ENCODE peak calls at places on chromosomes 2 and 18, in eight cellular contexts. S is psoas muscle; W is DND-41; T is left ventricle myocardium inferior; B is sigmoid colon; V is naive thymus-derived CD4-positive, alpha-beta T cell; K is Karpas-422; O is body of pancreas. D is an unnamed sample. For H3K36me3 and H3K9me3, the result is how much of the 10 kb centered on the place peaks cover.

GRCh38 chr2:98552499-98553179 is 55.7 kb downstream of the COA5 start:
- DNase-seq in S (no peak), W (no peak), T (no peak), B (no peak), V (no peak), K (no peak), O (no peak), D (no peak)

GRCh38 chr18:59592624-59593023 is 104.6 kb downstream of the CCBE1 start:
- DNase-seq in S (no peak), W (no peak), T (no peak), B (no peak), V (no peak), K (no peak), O (no peak), D (no peak)

GRCh38 chr2:239163306-239164070 is 237.3 kb downstream of the HDAC4 start:
- DNase-seq in S (peak), W (no peak), T (peak), B (peak), V (no peak), K (no peak), O (peak), D (no peak)

GRCh38 chr2:151922845-151923666 is 94.8 kb upstream of the ARL5A start:
- DNase-seq in S (peak), W (no peak), T (peak), B (peak), V (no peak), K (no peak), O (peak), D (peak)

GRCh38 chr2:146363731-146364130 is 1481.1 kb upstream of the ACVR2A start:
- DNase-seq in S (no peak), W (no peak), T (no peak), B (no peak), V (no peak), K (no peak), O (no peak), D (no peak)

GRCh38 chr2:217414429-217414828 is 554.6 kb upstream of the TNP1 start:
- DNase-seq in S (no peak), W (no peak), T (no peak), B (no peak), V (no peak), K (no peak), O (no peak), D (no peak)

GRCh38 chr2:239132156-239132709 is 268.6 kb downstream of the HDAC4 start:
- DNase-seq in S (peak), W (no peak), T (no peak), B (no peak), V (no peak), K (no peak), O (no peak), D (no peak)

GRCh38 chr18:49813071-49813320 is 337 bp downstream of the ACAA2 start:
- DNase-seq in S (peak), W (no peak), T (peak), B (peak), V (no peak), K (no peak), O (peak), D (peak)

GRCh38 chr2:52222128-52222527 is 1190.2 kb upstream of the NRXN1 start:
- DNase-seq in S (no peak), W (no peak), T (no peak), B (no peak), V (no peak), K (no peak), O (no peak), D (no peak)

GRCh38 chr2:191894681-191895147 is 47.8 kb upstream of the CAVIN2 start:
- DNase-seq in S (no peak), W (no peak), T (no peak), B (no peak), V (no peak), K (no peak), O (no peak), D (no peak)

GRCh38 chr2:105248316-105249070 is 7.0 kb downstream of the GPR45 start:
- DNase-seq in S (no peak), W (no peak), T (no peak), B (no peak), V (no peak), K (no peak), O (no peak), D (no peak)

GRCh38 chr2:239748811-239749210 is 276.3 kb downstream of the NDUFA10 start:
- DNase-seq in S (no peak), W (no peak), T (no peak), B (no peak), V (no peak), K (no peak), O (no peak), D (no peak)

GRCh38 chr2:174750923-174751441 is 13.3 kb downstream of the CHRNA1 start:
- DNase-seq in S (no peak), W (no peak), T (no peak), B (no peak), V (peak), K (no peak), O (no peak), D (no peak)

GRCh38 chr2:43748333-43748732 is 25.5 kb upstream of the DYNC2LI1 start:
- DNase-seq in S (no peak), W (no peak), T (no peak), B (no peak), V (no peak), K (no peak), O (no peak), D (no peak)

GRCh38 chr2:17709897-17710296 is 43.7 kb downstream of the SMC6 start:
- DNase-seq in S (no peak), W (no peak), T (no peak), B (no peak), V (no peak), K (no peak), O (no peak), D (no peak)

GRCh38 chr2:17717666-17718065 is 35.9 kb downstream of the SMC6 start:
- DNase-seq in S (no peak), W (no peak), T (no peak), B (no peak), V (no peak), K (no peak), O (no peak), D (no peak)

GRCh38 chr2:17710547-17711248 is 42.9 kb downstream of the SMC6 start:
- DNase-seq in S (no peak), W (no peak), T (no peak), B (no peak), V (no peak), K (no peak), O (no peak), D (no peak)

GRCh38 chr2:17718689-17719088 is 34.9 kb downstream of the SMC6 start:
- DNase-seq in S (no peak), W (no peak), T (no peak), B (no peak), V (no peak), K (no peak), O (no peak), D (no peak)

DNA sequence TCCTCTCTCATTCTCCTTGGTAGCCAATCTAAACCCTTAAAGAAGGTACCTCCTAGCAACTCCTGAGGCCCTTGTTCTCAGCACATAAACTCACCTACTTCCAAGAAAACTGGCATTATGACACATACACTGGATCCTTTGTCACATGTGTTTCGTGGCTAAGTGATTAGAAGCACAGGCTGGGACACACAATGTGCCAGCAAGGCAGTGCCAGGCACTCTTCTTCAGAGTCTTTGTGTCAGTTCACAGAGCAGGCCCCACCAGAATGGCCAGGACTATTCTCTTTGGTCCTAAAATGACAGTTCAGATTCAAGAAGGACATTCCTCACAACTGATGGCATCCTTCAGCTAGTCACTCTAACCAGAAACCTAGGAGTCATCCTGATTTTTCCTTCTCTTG is 40.3 kb downstream of the SMC6 start:
- DNase-seq in S (no peak), W (no peak), T (no peak), B (no peak), V (no peak), K (no peak), O (no peak), D (no peak)
- H3K36me3 ChIP-seq in S (half or more), W (half or more), T (half or more), B (under half), V (under half), K (under half), O (under half), D (half or more)

GRCh38 chr2:204737296-204737695 is 192.0 kb downstream of the PARD3B start:
- DNase-seq in S (no peak), W (no peak), T (no peak), B (no peak), V (no peak), K (no peak), O (no peak), D (no peak)
- H3K9me3 ChIP-seq in S (under half), W (under half), T (under half), B (under half), V (under half), K (under half), O (under half), D (under half)

DNA sequence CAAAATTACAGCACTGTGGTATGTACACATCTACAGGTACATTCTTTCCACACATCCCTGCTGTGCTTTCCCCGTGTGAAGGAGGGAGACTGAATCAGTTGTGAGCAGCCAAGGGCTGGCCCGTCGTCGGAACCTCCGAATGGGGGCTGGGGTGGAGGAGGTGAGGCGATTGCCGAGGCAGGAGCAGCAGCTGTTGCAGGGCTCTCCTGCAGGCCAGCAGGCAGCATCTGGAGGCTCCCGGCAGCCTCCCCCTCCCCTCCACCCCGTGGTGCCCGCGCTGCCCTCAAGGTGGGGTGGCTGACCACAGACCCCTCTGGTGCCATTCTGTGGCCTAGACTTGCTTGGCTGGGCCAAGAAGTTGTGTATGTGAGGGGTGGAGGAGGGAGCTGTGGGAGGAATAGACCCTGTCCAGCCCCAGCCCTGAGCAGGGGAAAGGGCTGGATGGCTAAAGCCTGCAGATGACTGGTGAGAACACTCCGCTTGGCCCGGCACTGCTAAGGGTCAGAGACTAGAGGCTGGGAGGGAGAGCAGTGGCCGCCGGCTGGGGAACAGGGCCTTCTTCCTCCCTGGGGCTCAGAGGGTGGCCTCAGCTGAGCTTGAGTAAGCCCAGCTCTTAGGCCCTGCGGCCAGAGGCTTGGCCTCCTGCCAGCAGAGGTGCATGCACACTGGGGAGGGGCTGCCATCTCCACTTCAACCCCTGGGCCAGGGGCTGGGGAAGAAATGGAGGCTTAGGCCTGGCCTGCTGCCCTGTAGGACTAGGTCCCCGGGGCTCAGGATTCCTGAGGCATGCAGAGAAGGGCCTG is 7.6 kb downstream of the STAMBP start:
- DNase-seq in S (peak), W (no peak), T (peak), B (peak), V (no peak), K (no peak), O (peak), D (no peak)
- H3K36me3 ChIP-seq in S (under half), W (half or more), T (under half), B (under half), V (half or more), K (under half), O (under half), D (under half)

GRCh38 chr2:202717598-202718310 is 83.0 kb downstream of the FAM117B start:
- DNase-seq in S (no peak), W (no peak), T (no peak), B (no peak), V (no peak), K (no peak), O (no peak), D (no peak)

GRCh38 chr2:202716114-202716718 is 81.4 kb downstream of the FAM117B start:
- DNase-seq in S (no peak), W (no peak), T (no peak), B (no peak), V (no peak), K (no peak), O (no peak), D (no peak)

GRCh38 chr2:202718614-202719013 is 83.8 kb downstream of the FAM117B start:
- DNase-seq in S (no peak), W (no peak), T (no peak), B (no peak), V (no peak), K (no peak), O (no peak), D (peak)

GRCh38 chr2:202720226-202720625 is 85.5 kb downstream of the FAM117B start:
- DNase-seq in S (no peak), W (no peak), T (no peak), B (no peak), V (no peak), K (no peak), O (no peak), D (no peak)

GRCh38 chr2:202716953-202717597 is 82.3 kb downstream of the FAM117B start:
- DNase-seq in S (no peak), W (no peak), T (no peak), B (no peak), V (no peak), K (no peak), O (no peak), D (no peak)
- H3K9me3 ChIP-seq in S (under half), W (under half), T (under half), B (under half), V (under half), K (under half), O (under half), D (under half)

GRCh38 chr2:36544638-36545338 is 53.2 kb downstream of the FEZ2 start:
- DNase-seq in S (no peak), W (no peak), T (no peak), B (no peak), V (no peak), K (no peak), O (no peak), D (no peak)
- H3K36me3 ChIP-seq in S (half or more), W (under half), T (half or more), B (under half), V (under half), K (under half), O (under half), D (half or more)